ENCODE peak calls at places on chromosomes 12 and 14, in nine cellular contexts. Q, A, J, V, Z, B, W, L and Y are unnamed samples.

GRCh38 chr12:25723921-25724491 is 170.9 kb upstream of the LMNTD1 start:
- DNase-seq in A (no peak), W (no peak), V (no peak), J (no peak), L (no peak), Q (peak), B (no peak), Z (no peak), Y (no peak)

GRCh38 chr12:89183985-89184435 is 168.3 kb downstream of the DUSP6 start:
- DNase-seq in W (no peak), V (no peak), L (no peak), J (no peak), B (no peak), Z (no peak), A (peak), Q (peak), Y (no peak)

GRCh38 chr12:131620520-131620919 is 90.4 kb upstream of the SFSWAP start:
- DNase-seq in Q (no peak), V (no peak), Z (no peak), J (no peak), L (no peak), A (no peak), B (no peak), W (no peak), Y (no peak)

GRCh38 chr12:6380141-6381121 is 3.5 kb upstream of the LTBR start:
- DNase-seq in W (no peak), V (no peak), B (no peak), Q (peak), A (no peak), J (no peak), L (no peak), Z (no peak), Y (no peak)

GRCh38 chr14:37585101-37585479 is 10.0 kb downstream of the FOXA1 start:
- DNase-seq in Z (peak), B (no peak), A (no peak), W (peak), L (no peak), J (no peak), Q (no peak), V (peak), Y (no peak)

GRCh38 chr12:27013606-27014084 is 539 bp downstream of the TM7SF3 start:
- DNase-seq in W (no peak), A (no peak), J (peak), V (no peak), Z (peak), B (no peak), L (no peak), Q (peak), Y (no peak)

GRCh38 chr12:119686355-119686754 is 18.4 kb downstream of the PRKAB1 start:
- DNase-seq in Z (no peak), W (no peak), V (no peak), Q (no peak), J (no peak), B (no peak), L (no peak), A (no peak), Y (no peak)

GRCh38 chr12:31386364-31386777 is 60.4 kb upstream of the SINHCAF start:
- DNase-seq in Q (no peak), W (no peak), J (no peak), B (no peak), V (no peak), L (no peak), Z (no peak), A (no peak), Y (no peak)

GRCh38 chr12:52524241-52524897 is 4.2 kb upstream of the KRT5 start:
- DNase-seq in J (no peak), W (no peak), Z (no peak), Q (no peak), V (no peak), L (no peak), B (no peak), A (no peak), Y (no peak)

GRCh38 chr12:1531654-1532366 is 62.6 kb downstream of the FBXL14 start:
- DNase-seq in A (peak), V (no peak), Z (no peak), Q (no peak), J (no peak), L (no peak), B (no peak), W (no peak), Y (no peak)

GRCh38 chr14:64196668-64197411 is 97.3 kb downstream of the ESR2 start:
- DNase-seq in Q (peak), Z (peak), V (no peak), B (no peak), A (peak), W (peak), L (no peak), J (no peak), Y (no peak)

GRCh38 chr12:106197906-106198623 is 49.8 kb downstream of the CKAP4 start:
- DNase-seq in B (no peak), Z (no peak), V (no peak), L (no peak), J (no peak), W (no peak), Q (peak), A (no peak), Y (no peak)

GRCh38 chr14:85531594-85532391 is 1.8 kb downstream of the FLRT2 start:
- DNase-seq in V (no peak), L (peak), Z (peak), Q (peak), A (peak), B (no peak), W (peak), J (peak), Y (peak)

GRCh38 chr12:104482113-104482512 is 25.4 kb downstream of the CHST11 start:
- DNase-seq in Z (no peak), A (no peak), L (no peak), V (no peak), J (no peak), B (no peak), W (no peak), Q (no peak), Y (no peak)